ENCODE peak calls at places on chromosomes 4 and X, in six cellular contexts. One of them, this sample, is unnamed.

GRCh38 chrX:42748067-42748850 is 29.7 kb downstream of the PPP1R2C start:
- DNase-seq in stomach: no peak
- DNase-seq in upper lobe of right lung: no peak
- DNase-seq in tibial nerve: no peak
- DNase-seq in esophagus squamous epithelium: no peak
- DNase-seq in fibroblast of lung: peak
- DNase-seq in this sample: no peak

GRCh38 chrX:81202413-81202794 is 502 bp downstream of the SH3BGRL start:
- DNase-seq in tibial nerve: no peak
- DNase-seq in fibroblast of lung: peak
- DNase-seq in stomach: no peak
- DNase-seq in upper lobe of right lung: no peak
- DNase-seq in esophagus squamous epithelium: no peak
- DNase-seq in this sample: no peak

GRCh38 chr4:62804075-62804474 is 1603.9 kb downstream of the ADGRL3 start:
- DNase-seq in esophagus squamous epithelium: no peak
- DNase-seq in stomach: no peak
- DNase-seq in tibial nerve: no peak
- DNase-seq in fibroblast of lung: no peak
- DNase-seq in upper lobe of right lung: no peak
- DNase-seq in this sample: no peak

GRCh38 chr4:1767058-1767769 is 25.9 kb upstream of the FGFR3 start:
- DNase-seq in stomach: no peak
- DNase-seq in fibroblast of lung: peak
- DNase-seq in upper lobe of right lung: no peak
- DNase-seq in tibial nerve: no peak
- DNase-seq in esophagus squamous epithelium: no peak
- DNase-seq in this sample: no peak

GRCh38 chrX:84064164-84064563 is 123.8 kb downstream of the RPS6KA6 start:
- DNase-seq in esophagus squamous epithelium: no peak
- DNase-seq in tibial nerve: no peak
- DNase-seq in upper lobe of right lung: no peak
- DNase-seq in stomach: no peak
- DNase-seq in fibroblast of lung: peak
- DNase-seq in this sample: no peak

GRCh38 chr4:3241905-3242304 is 7.1 kb upstream of the MSANTD1 start:
- DNase-seq in stomach: no peak
- DNase-seq in upper lobe of right lung: no peak
- DNase-seq in fibroblast of lung: peak
- DNase-seq in tibial nerve: no peak
- DNase-seq in esophagus squamous epithelium: no peak
- DNase-seq in this sample: no peak

GRCh38 chr4:133151301-133151680 is 2.2 kb downstream of the PCDH10 start:
- DNase-seq in fibroblast of lung: peak
- DNase-seq in esophagus squamous epithelium: no peak
- DNase-seq in stomach: no peak
- DNase-seq in upper lobe of right lung: no peak
- DNase-seq in tibial nerve: no peak
- DNase-seq in this sample: peak

GRCh38 chr4:185238261-185238681 is 28.9 kb downstream of the SNX25 start:
- DNase-seq in tibial nerve: no peak
- DNase-seq in stomach: no peak
- DNase-seq in fibroblast of lung: peak
- DNase-seq in upper lobe of right lung: no peak
- DNase-seq in esophagus squamous epithelium: no peak
- DNase-seq in this sample: no peak

GRCh38 chr4:119623025-119623424 is 5.6 kb downstream of the PDE5A start:
- DNase-seq in fibroblast of lung: no peak
- DNase-seq in tibial nerve: no peak
- DNase-seq in esophagus squamous epithelium: no peak
- DNase-seq in stomach: no peak
- DNase-seq in upper lobe of right lung: no peak
- DNase-seq in this sample: no peak
- H3K4me3 ChIP-seq in fibroblast of lung: peak
- H3K4me3 ChIP-seq in tibial nerve: no peak
- H3K4me3 ChIP-seq in esophagus squamous epithelium: no peak
- H3K4me3 ChIP-seq in stomach: no peak
- H3K4me3 ChIP-seq in upper lobe of right lung: no peak
- H3K4me3 ChIP-seq in this sample: peak

DNA sequence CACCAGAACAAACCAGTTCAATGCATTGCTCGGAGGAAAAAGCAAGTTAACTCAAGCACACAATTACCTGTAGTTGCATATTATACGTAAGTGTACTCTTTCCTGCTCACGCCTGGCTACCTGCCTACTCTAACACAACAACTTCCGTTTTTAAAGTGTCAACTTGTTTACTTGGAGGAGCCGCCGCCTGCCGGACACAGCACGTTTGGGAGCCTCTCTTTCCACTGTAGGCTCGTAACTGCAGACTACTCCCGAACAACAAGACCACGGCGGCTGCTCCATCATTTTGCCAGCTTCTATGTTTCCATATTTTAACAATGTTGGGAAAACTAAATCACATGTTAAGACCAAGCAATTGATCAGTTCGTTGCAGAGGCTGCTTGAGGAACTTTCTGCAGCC is 882 bp downstream of the MTNR1A start:
- DNase-seq in fibroblast of lung: peak
- DNase-seq in esophagus squamous epithelium: no peak
- DNase-seq in tibial nerve: no peak
- DNase-seq in upper lobe of right lung: no peak
- DNase-seq in stomach: peak
- DNase-seq in this sample: no peak
- TF ChIP-seq CTCF in fibroblast of lung: peak
- TF ChIP-seq CTCF in esophagus squamous epithelium: no peak
- TF ChIP-seq CTCF in tibial nerve: no peak
- TF ChIP-seq CTCF in upper lobe of right lung: no peak
- TF ChIP-seq CTCF in stomach: no peak
- TF ChIP-seq CTCF in this sample: no peak

GRCh38 chr4:150136036-150136435 is 57.8 kb downstream of the DCLK2 start:
- DNase-seq in esophagus squamous epithelium: no peak
- DNase-seq in tibial nerve: no peak
- DNase-seq in stomach: no peak
- DNase-seq in fibroblast of lung: peak
- DNase-seq in upper lobe of right lung: no peak
- DNase-seq in this sample: no peak
- H3K27ac ChIP-seq in esophagus squamous epithelium: no peak
- H3K27ac ChIP-seq in tibial nerve: no peak
- H3K27ac ChIP-seq in stomach: no peak
- H3K27ac ChIP-seq in fibroblast of lung: peak
- H3K27ac ChIP-seq in upper lobe of right lung: no peak
- H3K27ac ChIP-seq in this sample: no peak

DNA sequence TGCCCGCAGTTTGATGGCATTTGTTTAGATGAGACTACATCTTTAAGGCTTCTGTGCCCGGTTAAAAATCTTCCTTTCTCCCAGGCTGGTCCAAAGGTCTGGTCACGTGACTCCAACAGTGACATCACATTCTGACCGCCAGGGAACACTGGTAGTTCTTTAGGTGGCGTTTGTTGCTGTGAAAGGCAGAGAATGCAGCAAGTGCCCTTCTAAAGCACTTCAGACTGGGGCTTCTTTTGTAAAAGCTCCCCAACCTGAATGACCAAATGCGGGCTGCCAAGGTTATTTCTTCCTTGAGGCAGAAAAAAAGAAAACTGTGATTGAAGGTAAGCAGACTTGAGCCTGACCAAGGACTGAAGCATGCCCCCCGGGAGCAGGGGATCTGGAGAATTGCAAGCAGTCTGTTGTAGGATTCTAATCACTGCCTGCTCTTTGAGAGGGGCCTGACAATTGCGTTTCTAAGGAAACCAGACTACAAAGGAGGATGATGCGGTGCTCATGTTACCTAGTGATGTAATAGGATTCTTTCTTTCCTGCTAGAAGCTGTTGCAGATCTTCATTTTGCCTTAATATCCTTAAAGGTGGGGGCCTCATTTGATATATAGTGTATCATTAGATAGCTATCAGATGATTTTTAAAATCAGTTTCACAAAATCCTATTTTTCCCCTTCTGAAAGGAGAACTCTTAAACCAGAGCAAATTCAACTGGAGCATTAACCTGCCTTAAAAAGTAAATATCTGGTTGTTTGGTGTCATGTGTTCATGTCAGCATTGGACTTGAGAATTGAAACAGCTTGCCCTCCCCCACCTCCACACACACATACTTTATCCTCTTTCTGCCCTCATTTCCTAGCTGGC is 133.1 kb downstream of the AKAP4 start:
- DNase-seq in upper lobe of right lung: no peak
- DNase-seq in fibroblast of lung: peak
- DNase-seq in stomach: no peak
- DNase-seq in esophagus squamous epithelium: no peak
- DNase-seq in tibial nerve: no peak
- DNase-seq in this sample: no peak
- H3K4me3 ChIP-seq in upper lobe of right lung: no peak
- H3K4me3 ChIP-seq in fibroblast of lung: no peak
- H3K4me3 ChIP-seq in stomach: no peak
- H3K4me3 ChIP-seq in esophagus squamous epithelium: no peak
- H3K4me3 ChIP-seq in tibial nerve: no peak
- H3K4me3 ChIP-seq in this sample: no peak

DNA sequence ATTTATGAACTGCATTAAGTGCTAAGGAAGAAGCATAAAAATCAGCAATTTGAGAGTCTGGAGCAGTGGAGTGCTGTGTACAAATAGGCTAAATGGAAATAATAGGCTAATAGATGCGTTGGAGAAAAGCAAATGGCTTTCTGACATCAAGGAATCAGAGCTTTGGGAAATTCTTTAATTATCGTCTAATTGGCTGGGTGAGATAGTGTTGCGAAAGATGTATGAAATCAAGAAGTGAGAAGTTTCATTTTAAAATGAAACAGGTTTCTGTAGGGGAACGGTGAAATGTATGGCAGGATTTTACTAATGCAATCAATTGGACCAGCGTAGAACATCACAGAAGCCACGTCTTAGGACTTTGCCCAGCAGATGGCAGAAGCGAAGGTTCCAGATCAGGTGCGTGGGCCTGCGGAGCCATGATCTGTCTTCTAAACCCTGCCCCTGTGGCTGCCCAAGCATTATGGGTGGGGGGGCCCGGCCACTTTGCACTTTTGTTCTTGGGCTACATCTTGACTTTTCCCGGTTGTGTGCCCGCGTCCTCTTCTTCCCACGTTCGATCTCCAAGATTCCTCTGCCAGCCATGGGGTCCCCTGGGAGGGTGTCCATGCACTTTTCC is 118.5 kb upstream of the SHISA3 start:
- DNase-seq in upper lobe of right lung: no peak
- DNase-seq in esophagus squamous epithelium: no peak
- DNase-seq in fibroblast of lung: no peak
- DNase-seq in stomach: no peak
- DNase-seq in tibial nerve: no peak
- DNase-seq in this sample: no peak
- TF ChIP-seq CTCF in upper lobe of right lung: no peak
- TF ChIP-seq CTCF in esophagus squamous epithelium: no peak
- TF ChIP-seq CTCF in fibroblast of lung: no peak
- TF ChIP-seq CTCF in stomach: no peak
- TF ChIP-seq CTCF in tibial nerve: no peak
- TF ChIP-seq CTCF in this sample: no peak

GRCh38 chr4:104425948-104426347 is 68.7 kb downstream of the CXXC4 start:
- DNase-seq in upper lobe of right lung: no peak
- DNase-seq in tibial nerve: no peak
- DNase-seq in fibroblast of lung: no peak
- DNase-seq in esophagus squamous epithelium: no peak
- DNase-seq in stomach: no peak
- DNase-seq in this sample: no peak
- H3K27ac ChIP-seq in upper lobe of right lung: no peak
- H3K27ac ChIP-seq in tibial nerve: no peak
- H3K27ac ChIP-seq in fibroblast of lung: no peak
- H3K27ac ChIP-seq in esophagus squamous epithelium: no peak
- H3K27ac ChIP-seq in stomach: no peak
- H3K27ac ChIP-seq in this sample: no peak

GRCh38 chr4:83082777-83083176 is 31.8 kb downstream of the PLAC8 start:
- DNase-seq in tibial nerve: no peak
- DNase-seq in stomach: peak
- DNase-seq in upper lobe of right lung: no peak
- DNase-seq in fibroblast of lung: no peak
- DNase-seq in esophagus squamous epithelium: no peak
- DNase-seq in this sample: no peak

GRCh38 chr4:83089759-83090158 is 24.8 kb downstream of the PLAC8 start:
- DNase-seq in fibroblast of lung: no peak
- DNase-seq in stomach: no peak
- DNase-seq in esophagus squamous epithelium: no peak
- DNase-seq in tibial nerve: no peak
- DNase-seq in upper lobe of right lung: no peak
- DNase-seq in this sample: no peak

DNA sequence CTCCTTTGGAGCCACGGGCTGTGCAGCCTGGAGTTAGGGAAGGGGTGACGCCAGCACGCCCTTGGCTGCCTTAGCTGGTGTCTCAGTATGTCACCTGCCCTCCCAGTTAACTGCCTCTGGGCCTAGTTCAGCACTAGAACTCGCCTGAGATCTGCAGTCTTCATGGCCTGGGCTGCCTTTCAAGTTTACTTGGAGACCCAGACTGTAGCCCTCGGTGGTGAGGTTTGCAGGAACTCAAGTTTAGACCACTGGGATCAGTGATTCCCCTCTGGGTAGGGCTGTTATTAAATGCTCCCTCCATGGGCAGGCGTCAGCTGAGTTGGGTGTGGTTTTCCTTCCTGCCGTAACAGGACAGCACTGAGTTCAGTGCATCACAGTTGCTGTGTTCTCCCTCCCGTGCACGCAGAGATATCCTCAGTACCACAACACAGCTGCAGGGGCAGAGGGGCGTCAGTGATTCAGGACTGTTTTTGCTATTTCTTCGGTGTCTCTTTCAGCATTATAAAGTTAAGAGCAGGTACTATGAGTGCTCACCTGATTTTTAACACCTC is 30.5 kb downstream of the PLAC8 start:
- DNase-seq in fibroblast of lung: no peak
- DNase-seq in upper lobe of right lung: no peak
- DNase-seq in esophagus squamous epithelium: no peak
- DNase-seq in tibial nerve: no peak
- DNase-seq in stomach: no peak
- DNase-seq in this sample: no peak
- H3K4me3 ChIP-seq in fibroblast of lung: no peak
- H3K4me3 ChIP-seq in upper lobe of right lung: no peak
- H3K4me3 ChIP-seq in esophagus squamous epithelium: no peak
- H3K4me3 ChIP-seq in tibial nerve: no peak
- H3K4me3 ChIP-seq in stomach: no peak
- H3K4me3 ChIP-seq in this sample: no peak